ENCODE peak calls at places on chromosomes 5 and 9, in eight cellular contexts. S is prostate gland, Z is uterus, Y is WERI-Rb-1, K is upper lobe of left lung, W is bronchial epithelial cell, H is BJ, N is HCT116. U is an unnamed sample.

GRCh38 chr9:135864447-135865049 is 42.8 kb downstream of the CAMSAP1 start:
- DNase-seq in N (peak; percentile 31), W (peak; percentile 31), Z (peak; percentile 63), K (peak; percentile 45), S (peak; percentile 19), H (no peak), Y (peak; percentile 64), U (peak; percentile 71)

GRCh38 chr9:128706045-128706444 is 3.7 kb downstream of the PKN3 start:
- DNase-seq in N (no peak), W (no peak), Z (no peak), Y (no peak), H (no peak), K (no peak), S (no peak), U (peak; percentile 44)

GRCh38 chr5:96880402-96881164 is 4.3 kb downstream of the ERAP2 start:
- DNase-seq in W (peak; percentile 96), S (no peak), Y (no peak), Z (no peak), H (peak; percentile 13), K (no peak), N (no peak), U (no peak)

GRCh38 chr5:88674262-88675158 is 208.5 kb downstream of the MEF2C start:
- DNase-seq in Y (peak; percentile 91), K (no peak), S (no peak), H (no peak), N (no peak), Z (no peak), W (no peak), U (no peak)

GRCh38 chr9:86503281-86503680 is 149.1 kb upstream of the TUT7 start:
- DNase-seq in W (no peak), N (no peak), Y (no peak), S (no peak), H (no peak), K (no peak), Z (no peak), U (no peak)

GRCh38 chr5:30765227-30765626 is 428.3 kb upstream of the CDH6 start:
- DNase-seq in Z (no peak), N (no peak), K (no peak), S (no peak), H (no peak), Y (no peak), W (peak; percentile 15), U (no peak)

GRCh38 chr9:36045610-36046009 is 8.9 kb downstream of the RECK start:
- DNase-seq in H (no peak), W (no peak), K (no peak), S (no peak), Z (no peak), Y (no peak), N (no peak), U (no peak)

GRCh38 chr5:10069781-10070313 is 179.8 kb downstream of the ATPSCKMT start:
- DNase-seq in Y (no peak), H (no peak), W (no peak), N (no peak), Z (no peak), K (no peak), S (no peak), U (no peak)

DNA sequence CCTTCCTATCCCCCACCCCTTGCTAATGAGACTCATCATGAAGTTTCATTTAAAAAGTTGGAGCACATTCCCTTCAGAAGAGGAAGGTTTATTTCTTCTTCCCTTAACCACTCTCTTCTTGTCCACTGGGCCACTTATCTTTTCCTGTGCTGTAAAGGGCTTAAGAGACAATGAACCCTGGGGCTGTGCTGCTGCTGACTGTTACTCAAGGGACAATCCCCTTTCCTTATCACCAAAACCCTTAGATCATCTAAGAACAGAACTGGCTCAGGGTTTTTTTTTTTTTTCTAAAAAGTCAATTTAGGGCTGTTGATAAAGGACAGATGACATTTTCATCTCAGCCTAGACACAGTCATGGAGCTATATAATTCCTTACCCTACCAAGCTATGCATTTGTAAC is 29.6 kb downstream of the CAPSL start:
- DNase-seq in N (no peak), W (no peak), H (no peak), Z (no peak), Y (no peak), K (no peak), S (no peak), U (no peak)
- H3K4me3 ChIP-seq in N (no peak overlapping the region), W (no peak overlapping the region), H (no peak overlapping the region), Z (no peak overlapping the region), Y (no peak overlapping the region), K (no peak overlapping the region), S (no peak overlapping the region), U (no peak overlapping the region)

GRCh38 chr9:2125909-2126308 is 110.8 kb downstream of the SMARCA2 start:
- DNase-seq in W (peak; percentile 10), K (no peak), Y (no peak), S (no peak), Z (no peak), H (no peak), N (no peak), U (no peak)

GRCh38 chr9:2127486-2127885 is 112.3 kb downstream of the SMARCA2 start:
- DNase-seq in N (no peak), Z (no peak), K (no peak), S (no peak), W (no peak), H (peak; percentile 61), Y (no peak), U (no peak)

GRCh38 chr9:2128611-2129010 is 113.5 kb downstream of the SMARCA2 start:
- DNase-seq in Y (peak; percentile 21), S (no peak), N (no peak), W (no peak), K (no peak), H (no peak), Z (no peak), U (no peak)

GRCh38 chr9:2122299-2122698 is 107.2 kb downstream of the SMARCA2 start:
- DNase-seq in K (no peak), N (no peak), Z (no peak), Y (no peak), S (no peak), W (no peak), H (no peak), U (no peak)

DNA sequence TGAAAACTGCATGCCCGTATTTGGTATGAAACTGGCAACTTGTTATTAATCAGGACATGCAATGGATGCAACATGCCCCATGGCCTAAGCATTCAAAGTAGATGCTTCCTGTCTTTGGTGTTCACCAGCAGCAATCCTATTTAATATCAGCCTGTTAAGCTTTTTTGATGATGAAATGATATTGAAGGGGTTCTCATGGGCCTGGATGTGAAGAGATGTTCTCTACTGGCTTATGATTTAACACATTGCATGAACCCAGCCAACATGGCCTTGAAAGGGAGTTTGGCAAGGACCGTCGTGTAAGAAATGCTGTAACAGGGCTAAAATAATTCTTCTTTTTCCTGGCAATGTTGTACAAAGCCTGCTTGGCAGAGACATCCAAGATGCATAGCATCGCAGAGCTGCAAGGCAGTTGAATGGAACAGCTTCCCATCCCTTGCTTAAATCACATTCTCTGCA is 111.2 kb downstream of the SMARCA2 start:
- DNase-seq in K (no peak), Y (no peak), W (peak; percentile 39), H (no peak), S (no peak), N (no peak), Z (peak; percentile 69), U (no peak)
- H3K4me3 ChIP-seq in K (peak overlapping the region; percentile 23), Y (no peak overlapping the region), W (no peak overlapping the region), H (no peak overlapping the region), S (no peak overlapping the region), N (no peak overlapping the region), Z (peak overlapping the region; percentile 6), U (no peak overlapping the region)

GRCh38 chr5:180658774-180659564 is 9.6 kb upstream of the FLT4 start:
- DNase-seq in Z (no peak), K (no peak), S (no peak), W (no peak), H (no peak), Y (no peak), N (no peak), U (peak; percentile 32)
- H3K4me3 ChIP-seq in Z (no peak overlapping the region), K (no peak overlapping the region), S (no peak overlapping the region), W (no peak overlapping the region), H (no peak overlapping the region), Y (no peak overlapping the region), N (no peak overlapping the region), U (no peak overlapping the region)

DNA sequence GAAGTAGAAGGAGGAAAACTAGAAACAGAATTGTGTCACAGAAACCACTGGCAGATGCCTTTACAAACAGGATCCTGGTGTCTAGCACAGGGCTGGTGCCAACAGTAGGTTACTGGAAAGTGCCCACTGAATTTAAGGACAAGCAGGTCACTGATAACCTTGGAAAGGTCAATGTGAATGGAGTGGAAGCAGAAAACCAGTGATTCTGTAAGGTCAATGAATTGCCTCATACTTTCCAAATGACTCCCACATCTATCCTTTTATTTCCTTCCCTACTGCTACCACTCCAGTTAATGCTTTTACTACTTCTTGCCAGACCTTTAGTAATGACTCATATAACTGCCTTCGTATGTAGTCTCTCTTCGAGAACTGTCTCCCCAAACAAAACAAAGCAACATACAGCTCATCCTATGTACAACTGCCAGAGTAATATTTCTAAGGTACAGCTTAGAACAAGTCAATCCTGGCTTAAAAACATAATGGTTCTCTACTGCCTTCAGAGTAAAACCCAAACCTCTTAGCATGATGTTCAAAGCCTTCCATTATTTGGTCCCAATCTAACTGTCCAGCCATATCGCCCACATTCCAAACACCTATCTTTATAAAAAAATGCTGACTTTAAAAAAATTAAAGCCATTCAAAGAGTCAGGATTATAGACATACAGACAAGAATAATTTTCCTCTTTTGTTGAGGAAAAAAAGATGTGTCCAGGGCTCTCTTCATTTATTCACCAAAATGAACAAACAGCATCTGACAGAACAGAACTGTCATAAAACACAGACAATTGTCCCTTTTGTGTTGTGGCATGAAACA is 52.5 kb downstream of the NR3C1 start:
- DNase-seq in W (peak; percentile 86), H (peak; percentile 53), Y (no peak), Z (no peak), N (peak; percentile 27), K (no peak), S (no peak), U (no peak)
- H3K4me3 ChIP-seq in W (no peak overlapping the region), H (no peak overlapping the region), Y (no peak overlapping the region), Z (no peak overlapping the region), N (no peak overlapping the region), K (no peak overlapping the region), S (no peak overlapping the region), U (no peak overlapping the region)

GRCh38 chr9:70478963-70479641 is 64.6 kb upstream of the KLF9 start:
- DNase-seq in K (peak; percentile 86), Y (no peak), Z (no peak), H (no peak), S (peak; percentile 91), N (no peak), W (peak; percentile 29), U (no peak)
- H3K4me3 ChIP-seq in K (peak overlapping the region; percentile 37), Y (no peak overlapping the region), Z (no peak overlapping the region), H (no peak overlapping the region), S (no peak overlapping the region), N (no peak overlapping the region), W (no peak overlapping the region), U (no peak overlapping the region)

GRCh38 chr5:35859101-35859661 is 2.5 kb downstream of the IL7R start:
- DNase-seq in N (no peak), H (no peak), Z (no peak), S (no peak), Y (no peak), K (no peak), W (no peak), U (peak; percentile 61)
- H3K4me3 ChIP-seq in N (no peak overlapping the region), H (no peak overlapping the region), Z (no peak overlapping the region), S (no peak overlapping the region), Y (no peak overlapping the region), K (peak overlapping the region; percentile 39), W (no peak overlapping the region), U (peak overlapping the region; percentile 93)

DNA sequence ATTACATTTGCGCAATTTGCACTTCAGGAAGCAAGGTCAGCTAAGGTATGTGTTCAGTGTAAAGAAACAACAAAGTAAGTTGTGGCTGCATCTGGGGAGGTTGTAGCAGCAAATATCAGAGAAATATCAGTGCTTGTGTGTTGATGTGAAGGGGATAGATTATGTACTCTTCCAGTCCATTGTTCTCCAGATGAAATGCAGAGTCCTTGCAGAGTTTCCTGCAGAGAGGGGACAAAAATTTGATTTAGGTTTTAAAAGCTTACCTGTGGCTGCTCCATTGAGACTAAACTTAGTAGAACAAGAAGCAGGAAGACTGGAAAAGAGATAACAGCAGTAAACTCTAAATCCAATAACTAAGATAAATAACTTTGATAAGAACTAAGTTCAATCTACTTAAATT is 952.2 kb downstream of the CDH18 start:
- DNase-seq in H (no peak), K (no peak), N (no peak), W (no peak), Y (no peak), S (no peak), Z (no peak), U (no peak)
- H3K4me3 ChIP-seq in H (no peak overlapping the region), K (no peak overlapping the region), N (no peak overlapping the region), W (no peak overlapping the region), Y (no peak overlapping the region), S (no peak overlapping the region), Z (no peak overlapping the region), U (no peak overlapping the region)

U was measured in CD8-positive, alpha-beta memory T cell.